ENCODE peak calls at places on chromosomes 4 and X, in four cellular contexts. U, W, F and N are unnamed samples.

GRCh38 chr4:18401868-18402267 is 380.3 kb upstream of the LCORL start:
- DNase-seq in U (no peak), W (no peak), F (no peak), N (no peak)

GRCh38 chr4:167234388-167234881 is at the start of gene SPOCK3:
- DNase-seq in U (no peak), W (peak), F (no peak), N (peak)

GRCh38 chrX:95703696-95704095 is 980.9 kb upstream of the DIAPH2 start:
- DNase-seq in U (no peak), W (no peak), F (no peak), N (no peak)

GRCh38 chr4:24322517-24322916 is 261.8 kb downstream of the DHX15 start:
- DNase-seq in U (no peak), W (no peak), F (peak), N (peak)

GRCh38 chrX:6813836-6814370 is 279.0 kb upstream of the VCX3A start:
- DNase-seq in U (peak), W (peak), F (no peak), N (peak)

GRCh38 chr4:120873554-120873953 is 49.0 kb downstream of the PRDM5 start:
- DNase-seq in U (no peak), W (no peak), F (no peak), N (no peak)

GRCh38 chr4:61549356-61549755 is 349.2 kb downstream of the ADGRL3 start:
- DNase-seq in U (no peak), W (no peak), F (no peak), N (peak)

GRCh38 chrX:479273-479981 is 92.7 kb upstream of the PPP2R3B start:
- DNase-seq in U (no peak), W (no peak), F (no peak), N (no peak)

GRCh38 chrX:12378706-12379105 is 240.4 kb downstream of the FRMPD4 start:
- DNase-seq in U (no peak), W (no peak), F (peak), N (no peak)

GRCh38 chr4:137070614-137071013 is 461.7 kb downstream of the PCDH18 start:
- DNase-seq in U (no peak), W (peak), F (no peak), N (peak)

GRCh38 chr4:37914539-37914938 is 23.7 kb downstream of the TBC1D1 start:
- DNase-seq in U (no peak), W (no peak), F (no peak), N (no peak)

GRCh38 chrX:47112316-47112954 is 32.1 kb downstream of the NDUFB11 start:
- DNase-seq in U (no peak), W (peak), F (no peak), N (peak)

GRCh38 chr4:71186257-71186565 is 152.6 kb upstream of the SLC4A4 start:
- DNase-seq in U (no peak), W (no peak), F (no peak), N (no peak)

GRCh38 chr4:179415016-179415841 is 1973.0 kb upstream of the AGA start:
- DNase-seq in U (no peak), W (no peak), F (peak), N (no peak)

GRCh38 chrX:132292753-132293152 is 73.5 kb upstream of the RAP2C start:
- DNase-seq in U (no peak), W (peak), F (peak), N (peak)

GRCh38 chr4:112312610-112313239 is 15.6 kb downstream of the ALPK1 start:
- DNase-seq in U (no peak), W (no peak), F (no peak), N (no peak)

GRCh38 chr4:7423391-7423790 is 11.3 kb downstream of the PSAPL1 start:
- DNase-seq in U (peak), W (peak), F (no peak), N (no peak)

GRCh38 chr4:129474698-129475097 is 378.7 kb downstream of the C4orf33 start:
- DNase-seq in U (no peak), W (no peak), F (no peak), N (peak)

GRCh38 chr4:114383055-114383454 is 215.6 kb upstream of the UGT8 start:
- DNase-seq in U (no peak), W (no peak), F (peak), N (no peak)

GRCh38 chr4:37816006-37816405 is 10.5 kb upstream of the PGM2 start:
- DNase-seq in U (no peak), W (no peak), F (no peak), N (no peak)

GRCh38 chr4:175252642-175253041 is 334.5 kb downstream of the ADAM29 start:
- DNase-seq in U (no peak), W (peak), F (no peak), N (peak)

GRCh38 chr4:75916091-75916661 is 13.9 kb upstream of the PPEF2 start:
- DNase-seq in U (no peak), W (peak), F (peak), N (peak)

GRCh38 chr4:83605216-83605615 is 69.3 kb downstream of the GPAT3 start:
- DNase-seq in U (no peak), W (no peak), F (no peak), N (no peak)

GRCh38 chr4:165754664-165755063 is 118.4 kb upstream of the TLL1 start:
- DNase-seq in U (no peak), W (no peak), F (no peak), N (no peak)

GRCh38 chr4:150173420-150173819 is 95.2 kb downstream of the DCLK2 start:
- DNase-seq in U (no peak), W (no peak), F (no peak), N (no peak)

GRCh38 chr4:54372951-54373350 is 143.9 kb downstream of the PDGFRA start:
- DNase-seq in U (no peak), W (no peak), F (no peak), N (no peak)

GRCh38 chrX:21661316-21661715 is 3.2 kb upstream of the KLHL34 start:
- DNase-seq in U (no peak), W (no peak), F (no peak), N (no peak)

GRCh38 chrX:12791253-12792228 is at the start of gene PRPS2:
- DNase-seq in U (peak), W (peak), F (peak), N (peak)

GRCh38 chrX:147850875-147851274 is 60.8 kb upstream of the FMR1 start:
- DNase-seq in U (no peak), W (no peak), F (no peak), N (no peak)

GRCh38 chr4:100631281-100631968 is 113.6 kb upstream of the EMCN start:
- DNase-seq in U (no peak), W (no peak), F (no peak), N (no peak)

GRCh38 chr4:78057600-78058560 is 757 bp downstream of the FRAS1 start:
- DNase-seq in U (peak), W (no peak), F (peak), N (peak)

DNA sequence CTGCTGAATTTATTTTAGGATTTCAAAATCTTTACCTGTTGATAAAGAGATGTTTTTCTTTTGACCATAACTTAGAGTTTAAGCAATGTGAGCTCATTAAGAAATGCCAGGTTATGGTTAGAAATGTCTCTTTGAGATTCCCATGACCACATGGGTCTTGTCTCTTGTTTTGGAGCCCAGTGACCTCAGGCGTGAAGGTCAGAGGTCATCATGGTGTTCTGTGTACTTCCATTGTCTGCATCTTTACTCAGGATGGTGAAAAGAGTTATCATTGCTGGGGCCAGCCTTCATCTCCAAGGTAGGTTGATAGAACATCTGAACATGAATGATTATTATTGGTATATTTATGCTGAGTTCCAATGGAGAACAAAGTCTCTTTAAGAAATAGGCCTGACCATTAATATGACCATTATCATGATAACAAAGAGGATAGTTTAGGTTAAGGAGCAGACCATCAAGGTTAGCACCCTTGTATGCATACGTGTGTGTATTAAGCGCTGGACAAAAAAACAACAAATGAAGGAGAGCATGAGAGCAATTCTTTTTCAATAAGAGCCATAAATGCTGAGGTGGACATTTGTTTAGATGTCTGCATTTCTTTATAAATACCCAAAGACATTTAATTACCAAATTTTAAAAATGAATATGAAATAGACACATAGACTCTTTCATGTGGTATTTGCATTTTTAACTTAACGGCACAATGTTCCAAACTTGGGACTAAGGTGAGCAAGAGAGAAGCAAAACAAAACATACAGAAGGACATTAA is 120.6 kb upstream of the PAQR3 start:
- DNase-seq in U (no peak), W (no peak), F (no peak), N (no peak)
- H3K56ac ChIP-seq in U (no peak), W (no peak), F (no peak), N (no peak)

DNA sequence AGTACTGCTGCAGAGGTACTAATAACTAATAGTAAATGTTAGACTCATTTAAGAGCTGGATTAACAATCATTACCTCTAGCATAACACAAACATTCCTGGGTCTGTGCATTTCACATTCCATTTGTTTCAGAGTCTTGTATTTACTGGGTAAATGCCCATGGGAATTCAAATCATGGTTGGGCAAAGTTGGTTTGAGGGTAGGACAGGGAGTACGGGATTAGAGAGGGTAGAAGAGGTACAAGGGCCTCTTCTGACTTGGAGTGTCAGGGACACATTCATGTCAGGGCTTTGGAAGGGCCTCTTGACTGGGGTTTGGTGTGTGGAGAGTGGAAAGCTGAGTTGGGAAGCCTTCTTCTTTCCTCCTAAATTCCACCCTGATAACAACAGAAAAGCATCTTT is 65.9 kb downstream of the WWC2 start:
- DNase-seq in U (no peak), W (no peak), F (no peak), N (no peak)
- H3K4me2 ChIP-seq in U (no peak), W (no peak), F (peak), N (no peak)

DNA sequence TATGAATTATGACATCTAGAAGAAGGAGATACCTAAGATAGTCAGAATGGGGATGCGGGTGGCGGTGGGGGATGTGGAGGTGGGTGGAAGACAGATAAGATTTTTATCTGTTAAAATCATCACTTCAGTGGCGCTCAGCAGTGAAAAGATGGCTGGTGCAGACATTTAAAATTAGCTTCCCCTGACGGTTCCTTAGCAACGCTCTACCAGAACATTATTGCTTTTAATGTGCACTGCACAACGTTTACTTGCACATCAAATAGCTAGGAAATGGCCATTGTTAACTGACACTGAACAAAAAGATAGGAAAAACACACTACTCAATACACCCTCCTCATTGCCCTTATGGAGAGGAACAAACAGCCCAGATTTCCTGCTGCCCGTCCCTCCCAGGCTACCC is 61.0 kb upstream of the FTHL17 start:
- DNase-seq in U (no peak), W (no peak), F (no peak), N (no peak)
- H4K5ac ChIP-seq in U (no peak), W (no peak), F (no peak), N (no peak)

GRCh38 chr4:185693548-185694215 is 118.3 kb downstream of the SORBS2 start:
- DNase-seq in U (no peak), W (no peak), F (no peak), N (no peak)

GRCh38 chr4:185695743-185696142 is 116.3 kb downstream of the SORBS2 start:
- DNase-seq in U (no peak), W (no peak), F (no peak), N (no peak)

GRCh38 chr4:185700048-185700447 is 111.9 kb downstream of the SORBS2 start:
- DNase-seq in U (no peak), W (no peak), F (no peak), N (no peak)

GRCh38 chr4:185700635-185701034 is 111.4 kb downstream of the SORBS2 start:
- DNase-seq in U (no peak), W (no peak), F (no peak), N (no peak)

DNA sequence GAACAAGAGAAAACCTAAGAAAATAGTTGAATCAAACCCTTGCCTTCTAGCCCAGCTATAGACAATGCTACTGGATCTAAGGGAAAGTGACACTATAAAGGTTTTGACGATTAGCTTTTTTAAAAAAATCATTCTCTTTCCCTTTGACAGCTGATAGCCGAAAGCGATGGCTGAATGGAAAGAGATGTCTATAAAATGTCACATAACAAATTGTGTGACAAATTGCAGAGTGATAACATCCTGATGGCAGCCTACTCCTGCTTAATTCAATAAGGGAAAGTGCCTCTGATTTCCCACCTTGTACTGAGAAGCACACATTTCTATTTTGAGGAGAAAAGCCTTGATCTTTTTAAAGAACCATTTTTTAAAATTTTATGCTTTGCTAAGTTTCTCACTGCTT is 114.5 kb downstream of the SORBS2 start:
- DNase-seq in U (no peak), W (no peak), F (no peak), N (no peak)
- H3K56ac ChIP-seq in U (no peak), W (no peak), F (no peak), N (no peak)

GRCh38 chr4:146119845-146120404 is 55.6 kb upstream of the LSM6 start:
- DNase-seq in U (no peak), W (no peak), F (no peak), N (no peak)

GRCh38 chr4:146121757-146122156 is 53.8 kb upstream of the LSM6 start:
- DNase-seq in U (no peak), W (no peak), F (no peak), N (no peak)

GRCh38 chr4:146123231-146123630 is 52.3 kb upstream of the LSM6 start:
- DNase-seq in U (no peak), W (no peak), F (no peak), N (no peak)

GRCh38 chr4:146124023-146124680 is 51.4 kb upstream of the LSM6 start:
- DNase-seq in U (peak), W (peak), F (peak), N (peak)

DNA sequence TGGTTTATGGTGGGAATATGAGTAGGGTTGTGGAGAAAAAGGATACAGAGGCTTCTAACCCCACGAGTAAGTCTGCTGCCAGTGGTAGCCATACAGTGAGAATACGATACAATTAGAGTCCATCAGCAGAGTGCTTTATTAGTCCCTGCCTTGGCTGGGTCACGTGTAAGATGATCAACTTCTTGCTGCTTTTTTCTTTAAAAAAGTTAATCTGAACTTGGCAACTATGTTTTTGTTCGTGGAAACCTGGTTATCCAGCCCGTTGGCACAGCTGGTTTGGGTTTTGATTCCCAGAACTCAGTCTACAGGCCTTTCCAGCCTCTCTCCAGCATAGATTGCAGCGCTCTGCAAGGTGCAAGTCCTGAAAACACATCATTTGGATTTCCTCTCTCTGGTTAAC is 53.1 kb upstream of the LSM6 start:
- DNase-seq in U (no peak), W (no peak), F (no peak), N (no peak)
- H3K4me2 ChIP-seq in U (no peak), W (no peak), F (no peak), N (no peak)

DNA sequence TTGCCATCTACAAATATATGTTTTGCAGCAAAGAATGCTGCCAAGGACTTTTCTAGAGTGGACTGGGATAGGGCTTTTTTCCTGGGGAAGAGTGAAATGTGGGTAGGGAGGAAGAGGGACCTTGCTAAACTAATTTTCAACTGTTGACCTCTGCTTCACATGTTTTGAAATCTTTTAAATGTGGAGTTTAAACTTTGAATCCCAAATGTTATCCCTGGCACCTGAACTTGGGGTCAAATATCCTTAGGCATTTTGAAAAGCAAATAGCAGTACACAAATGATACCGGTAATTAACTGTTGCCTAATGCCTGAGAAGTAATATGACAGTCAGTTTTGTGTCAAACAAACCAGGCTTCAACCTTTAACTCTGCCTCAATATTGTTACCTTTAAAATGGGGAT is 7.3 kb upstream of the AR start:
- DNase-seq in U (no peak), W (no peak), F (no peak), N (no peak)
- H4K5ac ChIP-seq in U (no peak), W (no peak), F (no peak), N (no peak)

GRCh38 chr4:10629394-10629793 is 55.2 kb downstream of the CLNK start:
- DNase-seq in U (no peak), W (no peak), F (no peak), N (no peak)
- H3K56ac ChIP-seq in U (no peak), W (no peak), F (no peak), N (no peak)

DNA sequence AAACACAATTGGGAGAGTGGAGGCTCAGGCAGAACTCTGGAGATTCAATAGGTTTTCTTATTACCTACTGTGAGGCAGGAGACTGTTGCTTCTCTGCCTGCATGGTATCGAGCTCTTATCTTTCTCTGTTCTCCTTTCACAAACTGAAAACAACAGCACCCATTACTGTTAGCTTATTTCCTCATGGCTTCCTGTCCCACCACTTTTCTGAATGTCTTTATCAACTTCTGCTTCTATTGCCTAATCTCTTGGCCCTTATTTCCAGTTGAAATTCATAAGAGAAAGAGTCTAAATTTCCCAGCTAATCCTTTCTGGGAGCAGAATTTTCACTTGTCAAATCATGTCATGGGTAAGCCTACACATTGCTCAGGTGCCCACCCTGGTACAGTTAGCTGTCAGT is 46.8 kb upstream of the NDST3 start:
- DNase-seq in U (no peak), W (no peak), F (no peak), N (peak)
- H3K4me2 ChIP-seq in U (no peak), W (no peak), F (no peak), N (no peak)

DNA sequence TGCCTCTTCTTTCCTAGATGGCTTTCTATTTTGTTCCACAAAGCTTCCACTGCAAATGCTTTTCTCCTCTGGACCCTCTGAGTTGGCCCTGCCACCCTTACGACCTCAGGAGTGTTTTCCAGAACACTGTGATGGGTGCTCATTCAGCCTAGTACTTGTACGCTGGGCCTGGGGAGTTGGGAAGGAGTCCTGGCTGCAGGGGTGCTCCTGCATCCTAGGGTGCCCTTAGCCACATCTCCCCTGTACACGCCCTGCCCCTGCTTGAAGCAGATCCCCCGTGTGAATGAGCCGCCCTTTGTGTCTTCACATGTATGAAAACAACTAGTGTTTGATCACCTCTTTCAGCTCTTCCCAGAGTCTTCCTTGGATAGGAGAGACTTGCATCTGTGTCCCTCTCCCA is 64.2 kb downstream of the MTMR1 start:
- DNase-seq in U (no peak), W (no peak), F (no peak), N (no peak)
- H4K5ac ChIP-seq in U (no peak), W (no peak), F (no peak), N (no peak)